ENCODE peak calls at places on chromosomes 5 and 9, in six cellular contexts. One of them, this sample, is unnamed.

GRCh38 chr5:157984611-157985010 is 125.7 kb upstream of the CLINT1 start:
- DNase-seq in neural progenitor cell: no peak
- DNase-seq in GM12878: no peak
- DNase-seq in neuronal stem cell: no peak
- DNase-seq in A549: no peak
- DNase-seq in GM23338: no peak
- DNase-seq in this sample: no peak

GRCh38 chr5:14201325-14202061 is 58.4 kb downstream of the TRIO start:
- DNase-seq in GM23338: no peak
- DNase-seq in neuronal stem cell: no peak
- DNase-seq in GM12878: no peak
- DNase-seq in A549: no peak
- DNase-seq in neural progenitor cell: no peak
- DNase-seq in this sample: no peak

GRCh38 chr9:121844090-121844489 is 192.7 kb downstream of the DAB2IP start:
- DNase-seq in GM12878: no peak
- DNase-seq in GM23338: no peak
- DNase-seq in neuronal stem cell: no peak
- DNase-seq in neural progenitor cell: no peak
- DNase-seq in A549: no peak
- DNase-seq in this sample: no peak

GRCh38 chr5:83026930-83027687 is 50.1 kb downstream of the TMEM167A start:
- DNase-seq in GM23338: peak
- DNase-seq in neuronal stem cell: peak
- DNase-seq in neural progenitor cell: peak
- DNase-seq in GM12878: peak
- DNase-seq in A549: no peak
- DNase-seq in this sample: peak

GRCh38 chr5:98736753-98737152 is 36.7 kb upstream of the RGMB start:
- DNase-seq in GM12878: no peak
- DNase-seq in GM23338: no peak
- DNase-seq in A549: no peak
- DNase-seq in neuronal stem cell: no peak
- DNase-seq in neural progenitor cell: no peak
- DNase-seq in this sample: no peak

GRCh38 chr5:74095871-74096270 is 469.9 kb downstream of the ARHGEF28 start:
- DNase-seq in GM12878: no peak
- DNase-seq in GM23338: no peak
- DNase-seq in neuronal stem cell: no peak
- DNase-seq in A549: no peak
- DNase-seq in neural progenitor cell: no peak
- DNase-seq in this sample: peak

GRCh38 chr5:96408841-96409458 is 24.1 kb downstream of the PCSK1 start:
- DNase-seq in A549: no peak
- DNase-seq in GM23338: no peak
- DNase-seq in neural progenitor cell: no peak
- DNase-seq in GM12878: no peak
- DNase-seq in neuronal stem cell: no peak
- DNase-seq in this sample: no peak

GRCh38 chr9:126379661-126380365 is 53.2 kb downstream of the MVB12B start:
- DNase-seq in GM12878: no peak
- DNase-seq in A549: no peak
- DNase-seq in GM23338: no peak
- DNase-seq in neural progenitor cell: no peak
- DNase-seq in neuronal stem cell: no peak
- DNase-seq in this sample: no peak

GRCh38 chr5:147487031-147487750 is 22.7 kb downstream of the DPYSL3 start:
- DNase-seq in neuronal stem cell: no peak
- DNase-seq in GM23338: no peak
- DNase-seq in neural progenitor cell: no peak
- DNase-seq in A549: no peak
- DNase-seq in GM12878: no peak
- DNase-seq in this sample: no peak

GRCh38 chr9:26650325-26650724 is 242.3 kb downstream of the CAAP1 start:
- DNase-seq in GM12878: no peak
- DNase-seq in neuronal stem cell: no peak
- DNase-seq in A549: no peak
- DNase-seq in GM23338: no peak
- DNase-seq in neural progenitor cell: no peak
- DNase-seq in this sample: no peak

GRCh38 chr9:107086460-107086859 is 196.6 kb upstream of the RAD23B start:
- DNase-seq in GM23338: no peak
- DNase-seq in A549: no peak
- DNase-seq in GM12878: no peak
- DNase-seq in neural progenitor cell: no peak
- DNase-seq in neuronal stem cell: no peak
- DNase-seq in this sample: no peak

GRCh38 chr5:16690243-16690839 is 73.5 kb upstream of the RETREG1 start:
- DNase-seq in GM23338: peak
- DNase-seq in neuronal stem cell: peak
- DNase-seq in GM12878: no peak
- DNase-seq in neural progenitor cell: peak
- DNase-seq in A549: peak
- DNase-seq in this sample: no peak

GRCh38 chr5:55625913-55626312 is 86.2 kb downstream of the SLC38A9 start:
- DNase-seq in GM12878: no peak
- DNase-seq in neuronal stem cell: no peak
- DNase-seq in GM23338: no peak
- DNase-seq in neural progenitor cell: no peak
- DNase-seq in A549: no peak
- DNase-seq in this sample: no peak

GRCh38 chr5:157271740-157272271 is 5.9 kb downstream of the CYFIP2 start:
- DNase-seq in GM23338: no peak
- DNase-seq in A549: no peak
- DNase-seq in GM12878: peak
- DNase-seq in neural progenitor cell: no peak
- DNase-seq in neuronal stem cell: no peak
- DNase-seq in this sample: no peak

GRCh38 chr9:134007150-134007549 is 15.0 kb upstream of the VAV2 start:
- DNase-seq in GM23338: no peak
- DNase-seq in neuronal stem cell: no peak
- DNase-seq in neural progenitor cell: no peak
- DNase-seq in A549: no peak
- DNase-seq in GM12878: no peak
- DNase-seq in this sample: no peak

GRCh38 chr5:17219006-17219422 is 1.6 kb downstream of the BASP1 start:
- DNase-seq in A549: peak
- DNase-seq in neuronal stem cell: peak
- DNase-seq in neural progenitor cell: peak
- DNase-seq in GM12878: no peak
- DNase-seq in GM23338: peak
- DNase-seq in this sample: no peak

GRCh38 chr9:84947412-84947972 is 278.0 kb downstream of the NTRK2 start:
- DNase-seq in A549: peak
- DNase-seq in GM12878: no peak
- DNase-seq in neuronal stem cell: no peak
- DNase-seq in neural progenitor cell: no peak
- DNase-seq in GM23338: no peak
- DNase-seq in this sample: peak

GRCh38 chr5:56377573-56377972 is 144.4 kb upstream of the ANKRD55 start:
- DNase-seq in neuronal stem cell: no peak
- DNase-seq in A549: no peak
- DNase-seq in GM12878: no peak
- DNase-seq in neural progenitor cell: no peak
- DNase-seq in GM23338: no peak
- DNase-seq in this sample: no peak

GRCh38 chr9:134964271-134964670 is 46.6 kb upstream of the FCN1 start:
- DNase-seq in A549: no peak
- DNase-seq in GM12878: no peak
- DNase-seq in GM23338: no peak
- DNase-seq in neural progenitor cell: no peak
- DNase-seq in neuronal stem cell: no peak
- DNase-seq in this sample: no peak

GRCh38 chr5:94522099-94522498 is 96.3 kb downstream of the KIAA0825 start:
- DNase-seq in neuronal stem cell: no peak
- DNase-seq in neural progenitor cell: no peak
- DNase-seq in GM23338: no peak
- DNase-seq in A549: no peak
- DNase-seq in GM12878: no peak
- DNase-seq in this sample: no peak

GRCh38 chr5:180053061-180053602 is 18.4 kb downstream of the RNF130 start:
- DNase-seq in GM23338: no peak
- DNase-seq in neural progenitor cell: no peak
- DNase-seq in GM12878: no peak
- DNase-seq in neuronal stem cell: no peak
- DNase-seq in A549: no peak
- DNase-seq in this sample: no peak

GRCh38 chr5:126864042-126864688 is 87.2 kb downstream of the LMNB1 start:
- DNase-seq in A549: peak
- DNase-seq in GM12878: no peak
- DNase-seq in neuronal stem cell: no peak
- DNase-seq in GM23338: peak
- DNase-seq in neural progenitor cell: no peak
- DNase-seq in this sample: peak

GRCh38 chr9:76652894-76653293 is 111.3 kb upstream of the PCA3 start:
- DNase-seq in GM23338: no peak
- DNase-seq in neural progenitor cell: no peak
- DNase-seq in neuronal stem cell: no peak
- DNase-seq in A549: no peak
- DNase-seq in GM12878: no peak
- DNase-seq in this sample: no peak

GRCh38 chr5:65479527-65479926 is 2.2 kb downstream of the ADAMTS6 start:
- DNase-seq in neuronal stem cell: no peak
- DNase-seq in GM12878: no peak
- DNase-seq in neural progenitor cell: no peak
- DNase-seq in GM23338: no peak
- DNase-seq in A549: no peak
- DNase-seq in this sample: no peak

GRCh38 chr9:122246666-122247065 is 17.9 kb upstream of the LHX6 start:
- DNase-seq in neural progenitor cell: no peak
- DNase-seq in GM23338: no peak
- DNase-seq in A549: no peak
- DNase-seq in GM12878: no peak
- DNase-seq in neuronal stem cell: no peak
- DNase-seq in this sample: no peak

DNA sequence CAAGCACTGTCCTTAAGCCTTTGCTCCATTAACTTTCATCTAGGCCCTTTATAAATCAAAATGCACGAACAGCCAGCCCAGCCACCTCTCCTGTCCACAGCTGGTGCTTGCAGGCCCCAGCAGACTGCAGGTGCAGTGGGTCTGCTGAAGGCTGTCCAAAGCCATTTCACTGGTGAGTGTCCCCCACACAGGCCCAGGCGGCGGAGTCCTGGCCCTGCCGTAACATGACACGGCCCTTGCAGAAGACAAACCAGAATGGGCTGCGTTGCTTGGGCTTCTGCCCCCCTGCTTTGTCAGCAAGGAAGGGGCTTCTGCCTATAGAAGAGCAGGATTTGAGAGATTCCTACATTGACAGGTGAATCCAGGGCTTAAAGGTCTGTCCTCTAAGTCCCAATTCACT is 188.6 kb downstream of the NR3C1 start:
- DNase-seq in neuronal stem cell: no peak
- DNase-seq in neural progenitor cell: peak
- DNase-seq in GM12878: no peak
- DNase-seq in GM23338: no peak
- DNase-seq in A549: no peak
- DNase-seq in this sample: no peak
- H3K4me2 ChIP-seq in neuronal stem cell: no peak
- H3K4me2 ChIP-seq in neural progenitor cell: peak
- H3K4me2 ChIP-seq in GM12878: peak
- H3K4me2 ChIP-seq in GM23338: no peak
- H3K4me2 ChIP-seq in A549: no peak
- H3K4me2 ChIP-seq in this sample: no peak

GRCh38 chr9:131700076-131700475 is 39.8 kb downstream of the RAPGEF1 start:
- DNase-seq in neuronal stem cell: no peak
- DNase-seq in GM12878: no peak
- DNase-seq in GM23338: no peak
- DNase-seq in A549: no peak
- DNase-seq in neural progenitor cell: no peak
- DNase-seq in this sample: no peak
- H3K4me2 ChIP-seq in neuronal stem cell: no peak
- H3K4me2 ChIP-seq in GM12878: no peak
- H3K4me2 ChIP-seq in GM23338: peak
- H3K4me2 ChIP-seq in A549: no peak
- H3K4me2 ChIP-seq in neural progenitor cell: no peak
- H3K4me2 ChIP-seq in this sample: no peak

GRCh38 chr9:127426756-127427155 is 2.6 kb downstream of the ZNF79 start:
- DNase-seq in A549: no peak
- DNase-seq in neural progenitor cell: no peak
- DNase-seq in GM12878: no peak
- DNase-seq in GM23338: no peak
- DNase-seq in neuronal stem cell: no peak
- DNase-seq in this sample: no peak
- H3K4me2 ChIP-seq in A549: no peak
- H3K4me2 ChIP-seq in neural progenitor cell: no peak
- H3K4me2 ChIP-seq in GM12878: peak
- H3K4me2 ChIP-seq in GM23338: no peak
- H3K4me2 ChIP-seq in neuronal stem cell: no peak
- H3K4me2 ChIP-seq in this sample: no peak

GRCh38 chr5:149473441-149473840 is 77.8 kb downstream of the CSNK1A1 start:
- DNase-seq in neural progenitor cell: no peak
- DNase-seq in GM23338: no peak
- DNase-seq in neuronal stem cell: no peak
- DNase-seq in GM12878: no peak
- DNase-seq in A549: no peak
- DNase-seq in this sample: no peak

GRCh38 chr5:149474198-149474597 is 77.0 kb downstream of the CSNK1A1 start:
- DNase-seq in GM23338: no peak
- DNase-seq in GM12878: no peak
- DNase-seq in neural progenitor cell: no peak
- DNase-seq in neuronal stem cell: no peak
- DNase-seq in A549: no peak
- DNase-seq in this sample: peak

GRCh38 chr5:149472399-149472798 is 78.8 kb downstream of the CSNK1A1 start:
- DNase-seq in GM23338: no peak
- DNase-seq in neural progenitor cell: no peak
- DNase-seq in GM12878: no peak
- DNase-seq in neuronal stem cell: no peak
- DNase-seq in A549: no peak
- DNase-seq in this sample: no peak

GRCh38 chr5:149470942-149471341 is 80.3 kb downstream of the CSNK1A1 start:
- DNase-seq in GM23338: no peak
- DNase-seq in neural progenitor cell: no peak
- DNase-seq in GM12878: no peak
- DNase-seq in A549: no peak
- DNase-seq in neuronal stem cell: no peak
- DNase-seq in this sample: no peak

DNA sequence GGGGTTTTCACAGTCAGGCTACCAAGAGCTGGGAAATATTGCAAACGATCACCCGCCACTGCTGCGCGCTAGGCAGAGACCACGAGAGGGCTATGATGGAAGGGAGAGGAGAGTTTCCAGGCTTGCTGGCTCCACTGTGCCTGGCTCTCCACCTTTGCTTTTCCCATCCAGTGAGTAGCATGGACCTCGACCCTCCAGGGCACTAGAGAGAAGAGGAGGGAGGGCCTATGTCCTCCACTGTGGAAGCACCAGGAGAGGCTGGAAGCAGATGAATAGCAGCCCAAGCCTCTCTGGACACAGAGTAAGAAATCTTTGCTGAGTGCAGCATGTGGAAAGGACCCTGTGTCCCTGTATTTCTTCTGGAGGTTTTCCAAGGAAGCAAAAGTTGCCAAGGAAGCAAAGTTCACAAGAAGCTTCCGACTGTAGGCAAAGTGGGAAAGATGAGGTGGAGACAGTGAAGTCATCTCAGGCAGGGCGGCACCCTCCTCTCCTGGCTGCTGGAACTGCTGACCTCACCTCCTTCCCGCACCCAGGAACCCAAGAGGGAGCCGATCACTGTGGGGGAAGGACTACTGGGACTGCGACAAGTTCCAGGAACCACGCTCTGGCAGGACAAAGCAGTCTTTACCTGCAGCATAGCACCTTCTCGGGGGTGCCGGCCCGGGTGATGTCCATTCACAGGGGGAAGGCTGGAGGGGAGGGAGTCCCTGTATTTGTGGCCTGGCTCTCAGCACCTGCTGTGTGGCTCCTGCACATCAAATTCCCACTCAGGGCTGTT is 79.6 kb downstream of the CSNK1A1 start:
- DNase-seq in GM12878: no peak
- DNase-seq in A549: peak
- DNase-seq in neuronal stem cell: no peak
- DNase-seq in neural progenitor cell: no peak
- DNase-seq in GM23338: no peak
- DNase-seq in this sample: no peak
- H3K4me2 ChIP-seq in GM12878: no peak
- H3K4me2 ChIP-seq in A549: peak
- H3K4me2 ChIP-seq in neuronal stem cell: no peak
- H3K4me2 ChIP-seq in neural progenitor cell: no peak
- H3K4me2 ChIP-seq in GM23338: no peak
- H3K4me2 ChIP-seq in this sample: no peak

This sample was measured in trophoblast cell.